ENCODE peak calls at places on chromosomes 13 and 19, in nine cellular contexts. Z, V, C, A, U, N, M, O and S are unnamed samples.

GRCh38 chr13:112897956-112898785 is 70.8 kb upstream of the MCF2L start:
- DNase-seq in Z (peak; percentile 74), V (no peak), C (no peak), A (no peak), U (no peak), N (no peak), M (no peak), O (no peak), S (no peak)

GRCh38 chr13:52848455-52849190 is at the start of gene PCDH8:
- DNase-seq in Z (peak; percentile 71), V (no peak), C (no peak), A (peak; percentile 2), U (no peak), N (no peak), M (no peak), O (no peak), S (peak; percentile 90)

GRCh38 chr13:71860547-71861131 is 6.4 kb downstream of the DACH1 start:
- DNase-seq in Z (no peak), V (no peak), C (no peak), A (no peak), U (no peak), N (no peak), M (no peak), O (no peak), S (peak; percentile 5)

GRCh38 chr13:44382635-44383145 is 9.1 kb downstream of the SERP2 start:
- DNase-seq in Z (no peak), V (no peak), C (no peak), A (no peak), U (no peak), N (no peak), M (no peak), O (no peak), S (no peak)

GRCh38 chr13:112688560-112689497 is 1.0 kb upstream of the ATP11A start:
- DNase-seq in Z (peak; percentile 80), V (no peak), C (no peak), A (no peak), U (no peak), N (peak; percentile 63), M (no peak), O (no peak), S (no peak)

GRCh38 chr19:16887353-16888265 is 1.2 kb upstream of the F2RL3 start:
- DNase-seq in Z (no peak), V (no peak), C (no peak), A (peak; percentile 21), U (no peak), N (no peak), M (no peak), O (no peak), S (no peak)

GRCh38 chr13:98976338-98976737 is 1.5 kb downstream of the DOCK9 start:
- DNase-seq in Z (no peak), V (no peak), C (no peak), A (peak; percentile 59), U (no peak), N (no peak), M (peak; percentile 37), O (no peak), S (no peak)

GRCh38 chr13:46860734-46861133 is 36.1 kb downstream of the HTR2A start:
- DNase-seq in Z (no peak), V (no peak), C (no peak), A (no peak), U (no peak), N (no peak), M (no peak), O (no peak), S (no peak)

GRCh38 chr13:26325876-26326275 is 71.9 kb downstream of the CDK8 start:
- DNase-seq in Z (no peak), V (peak; percentile 2), C (no peak), A (no peak), U (no peak), N (no peak), M (no peak), O (no peak), S (no peak)

GRCh38 chr13:113451951-113452421 is 1.3 kb downstream of the ADPRHL1 start:
- DNase-seq in Z (no peak), V (no peak), C (no peak), A (no peak), U (no peak), N (no peak), M (no peak), O (peak; percentile 76), S (no peak)

GRCh38 chr19:3402631-3403443 is 36.5 kb downstream of the NFIC start:
- DNase-seq in Z (no peak), V (no peak), C (no peak), A (no peak), U (no peak), N (no peak), M (no peak), O (no peak), S (no peak)

GRCh38 chr19:18130523-18131242 is 22.3 kb upstream of the PIK3R2 start:
- DNase-seq in Z (no peak), V (no peak), C (no peak), A (no peak), U (no peak), N (no peak), M (no peak), O (no peak), S (no peak)

GRCh38 chr13:49664606-49665005 is 26.7 kb downstream of the EBPL start:
- DNase-seq in Z (no peak), V (no peak), C (no peak), A (no peak), U (no peak), N (no peak), M (no peak), O (no peak), S (no peak)

GRCh38 chr19:18020212-18021067 is 12.5 kb downstream of the ARRDC2 start:
- DNase-seq in Z (peak; percentile 90), V (no peak), C (peak; percentile 87), A (peak; percentile 67), U (peak; percentile 66), N (peak; percentile 90), M (no peak), O (peak; percentile 87), S (no peak)

GRCh38 chr13:111909501-111909900 is 157.4 kb upstream of the SOX1 start:
- DNase-seq in Z (no peak), V (no peak), C (peak; percentile 6), A (no peak), U (no peak), N (no peak), M (no peak), O (no peak), S (no peak)

GRCh38 chr13:59691501-59692066 is 472.1 kb downstream of the DIAPH3 start:
- DNase-seq in Z (no peak), V (no peak), C (no peak), A (no peak), U (no peak), N (no peak), M (no peak), O (no peak), S (no peak)

GRCh38 chr13:109135018-109135417 is 505.6 kb downstream of the MYO16 start:
- DNase-seq in Z (no peak), V (peak; percentile 17), C (no peak), A (no peak), U (no peak), N (no peak), M (no peak), O (no peak), S (no peak)

GRCh38 chr13:26528527-26528926 is 29.0 kb upstream of the WASF3 start:
- DNase-seq in Z (no peak), V (no peak), C (no peak), A (no peak), U (no peak), N (no peak), M (no peak), O (no peak), S (no peak)

GRCh38 chr19:18300930-18301717 is 19.7 kb upstream of the JUND start:
- DNase-seq in Z (peak; percentile 92), V (peak; percentile 51), C (no peak), A (peak; percentile 52), U (peak; percentile 83), N (peak; percentile 54), M (no peak), O (peak; percentile 84), S (no peak)

GRCh38 chr13:72180253-72180952 is 313.4 kb upstream of the DACH1 start:
- DNase-seq in Z (no peak), V (peak; percentile 90), C (no peak), A (no peak), U (no peak), N (no peak), M (no peak), O (no peak), S (no peak)

GRCh38 chr19:35725216-35725861 is 7.5 kb downstream of the KMT2B start:
- DNase-seq in Z (peak; percentile 78), V (no peak), C (no peak), A (no peak), U (no peak), N (no peak), M (no peak), O (no peak), S (no peak)

GRCh38 chr13:28423010-28423409 is 71.9 kb downstream of the FLT1 start:
- DNase-seq in Z (peak; percentile 79), V (no peak), C (no peak), A (no peak), U (no peak), N (no peak), M (no peak), O (peak; percentile 27), S (no peak)

GRCh38 chr13:23778007-23778687 is 111.1 kb downstream of the MIPEP start:
- DNase-seq in Z (no peak), V (no peak), C (no peak), A (no peak), U (no peak), N (no peak), M (no peak), O (no peak), S (no peak)
- H3K9me3 ChIP-seq in Z (no peaks in the 10 kb centered on the region), V (no peaks in the 10 kb centered on the region), C (no peaks in the 10 kb centered on the region), A (no peaks in the 10 kb centered on the region), U (no peaks in the 10 kb centered on the region), N (no peaks in the 10 kb centered on the region), M (no peaks in the 10 kb centered on the region), O (no peaks in the 10 kb centered on the region), S (no peaks in the 10 kb centered on the region)

DNA sequence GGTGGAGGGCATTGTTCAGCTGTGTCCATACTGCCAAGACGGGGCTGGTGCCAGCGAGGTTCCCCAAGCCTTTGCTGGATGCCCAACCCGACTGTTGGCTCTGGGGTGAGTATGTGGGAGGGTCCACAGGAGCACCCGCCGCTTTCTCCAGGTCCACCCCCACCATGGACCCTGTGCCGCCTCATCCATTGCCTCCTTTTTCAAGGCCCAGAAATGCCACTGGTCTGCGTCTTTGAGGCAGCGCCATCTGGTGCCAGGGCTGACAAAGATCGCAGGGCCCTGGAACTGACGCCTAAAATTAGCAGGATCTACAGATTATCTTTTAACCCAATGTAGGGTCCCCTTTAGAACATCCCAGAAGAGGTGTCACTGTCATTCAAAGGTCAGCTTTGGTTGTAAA is 34.6 kb downstream of the NFIX start:
- DNase-seq in Z (peak; percentile 63), V (peak; percentile 50), C (no peak), A (no peak), U (no peak), N (no peak), M (no peak), O (no peak), S (no peak)
- H3K27ac ChIP-seq in Z (peak overlapping the region; percentile 26), V (no peak overlapping the region), C (peak overlapping the region; percentile 82), A (no peak overlapping the region), U (peak overlapping the region; percentile 95), N (no peak overlapping the region), M (peak overlapping the region; percentile 32), O (peak overlapping the region; percentile 40), S (no peak overlapping the region)

GRCh38 chr19:52170863-52171320 is 529 bp downstream of the ZNF836 start:
- DNase-seq in Z (peak; percentile 84), V (no peak), C (no peak), A (no peak), U (peak; percentile 29), N (peak; percentile 35), M (no peak), O (peak; percentile 18), S (peak; percentile 16)
- H3K9me3 ChIP-seq in Z (no peaks in the 10 kb centered on the region), V (peaks cover 15% of the 10 kb centered on the region), C (no peaks in the 10 kb centered on the region), A (no peaks in the 10 kb centered on the region), U (no peaks in the 10 kb centered on the region), N (no peaks in the 10 kb centered on the region), M (peaks cover 3% of the 10 kb centered on the region), O (no peaks in the 10 kb centered on the region), S (peaks cover 4% of the 10 kb centered on the region)

GRCh38 chr13:103852036-103852435 is 785.8 kb upstream of the SLC10A2 start:
- DNase-seq in Z (no peak), V (no peak), C (no peak), A (no peak), U (no peak), N (no peak), M (no peak), O (no peak), S (no peak)
- H3K27ac ChIP-seq in Z (no peak overlapping the region), V (no peak overlapping the region), C (no peak overlapping the region), A (no peak overlapping the region), U (no peak overlapping the region), N (no peak overlapping the region), M (no peak overlapping the region), O (no peak overlapping the region), S (no peak overlapping the region)